ENCODE peak calls at places on chromosome 17, in five cellular contexts. L is HCT116, X is non-pigmented ciliary epithelial cell, H is NCI-H1105, W is KG1. A is an unnamed sample.

GRCh38 chr17:7314719-7315569 is at the start of gene GPS2:
- DNase-seq in W (peak; percentile 37), H (peak; percentile 93), X (peak; percentile 26), L (peak; percentile 63), A (peak; percentile 88)

GRCh38 chr17:9023389-9024210 is 2.3 kb downstream of the NTN1 start:
- DNase-seq in X (no peak), L (no peak), W (no peak), H (no peak), A (no peak)

GRCh38 chr17:79728908-79729471 is 1.8 kb upstream of the ENPP7 start:
- DNase-seq in W (no peak), H (no peak), L (no peak), X (no peak), A (no peak)

GRCh38 chr17:39194089-39194984 is 3.1 kb downstream of the CACNB1 start:
- DNase-seq in H (no peak), L (no peak), W (no peak), X (no peak), A (peak; percentile 55)

GRCh38 chr17:76155988-76156661 is 15.1 kb upstream of the FOXJ1 start:
- DNase-seq in H (no peak), L (no peak), X (no peak), W (no peak), A (peak; percentile 13)

GRCh38 chr17:63954402-63955063 is 18.2 kb downstream of the SCN4A start:
- DNase-seq in W (peak; percentile 31), H (no peak), L (no peak), X (no peak), A (no peak)

GRCh38 chr17:1593630-1593931 is 31.0 kb upstream of the PITPNA start:
- DNase-seq in L (no peak), X (no peak), W (no peak), H (no peak), A (no peak)

GRCh38 chr17:9769036-9769695 is 22.2 kb downstream of the DHRS7C start:
- DNase-seq in H (no peak), X (no peak), W (no peak), L (no peak), A (no peak)

GRCh38 chr17:6413073-6413472 is 21.8 kb downstream of the AIPL1 start:
- DNase-seq in X (peak; percentile 36), W (no peak), L (peak; percentile 36), H (no peak), A (peak; percentile 22)

GRCh38 chr17:64573214-64573613 is 66.4 kb downstream of the CEP95 start:
- DNase-seq in W (no peak), H (no peak), X (no peak), L (no peak), A (no peak)

GRCh38 chr17:66351053-66351452 is 48.6 kb downstream of the PRKCA start:
- DNase-seq in H (no peak), W (no peak), X (no peak), L (no peak), A (no peak)

GRCh38 chr17:7882068-7882467 is 6.5 kb upstream of the CHD3 start:
- DNase-seq in H (peak; percentile 81), X (no peak), L (no peak), W (no peak), A (no peak)

GRCh38 chr17:48068491-48068961 is 20.4 kb downstream of the NFE2L1 start:
- DNase-seq in L (no peak), W (no peak), H (no peak), X (no peak), A (no peak)

GRCh38 chr17:10616502-10617119 is 40.5 kb downstream of the MYH3 start:
- DNase-seq in L (peak; percentile 83), H (peak; percentile 60), W (peak; percentile 18), X (peak; percentile 24), A (peak; percentile 57)

GRCh38 chr17:9907883-9908648 is 3.0 kb upstream of the RCVRN start:
- DNase-seq in L (no peak), W (no peak), H (no peak), X (no peak), A (no peak)